ENCODE peak calls at places on chromosomes 11 and 22, in ten cellular contexts. U, O, A, Q, P, E, K, G, Y and H are unnamed samples.

GRCh38 chr11:1301220-1302000 is 8.0 kb downstream of the TOLLIP start:
- DNase-seq in P (peak), E (no peak), G (no peak), A (no peak), Y (no peak), U (no peak), Q (no peak), O (no peak), K (no peak), H (no peak)

GRCh38 chr11:12182650-12183511 is 72.5 kb downstream of the MICAL2 start:
- DNase-seq in G (no peak), K (peak), Y (no peak), U (peak), P (no peak), O (no peak), Q (peak), E (no peak), A (no peak), H (no peak)

GRCh38 chr11:76659672-76660532 is 10.6 kb downstream of the LRRC32 start:
- DNase-seq in G (no peak), Q (peak), Y (no peak), O (peak), U (no peak), E (no peak), P (peak), A (no peak), K (no peak), H (no peak)

GRCh38 chr11:70413151-70413550 is 14.8 kb downstream of the CTTN start:
- DNase-seq in Y (no peak), K (no peak), P (no peak), U (no peak), G (no peak), Q (peak), O (no peak), E (no peak), A (no peak), H (no peak)

GRCh38 chr22:31104869-31105268 is 2.5 kb downstream of the SELENOM start:
- DNase-seq in A (no peak), E (no peak), P (peak), U (no peak), Y (peak), G (no peak), O (peak), Q (peak), K (no peak), H (no peak)

GRCh38 chr11:95682552-95682951 is 107.0 kb downstream of the FAM76B start:
- DNase-seq in Q (no peak), U (no peak), O (no peak), A (no peak), P (no peak), K (peak), E (no peak), G (no peak), Y (no peak), H (no peak)

GRCh38 chr11:126357969-126358762 is 2.7 kb downstream of the ST3GAL4 start:
- DNase-seq in U (no peak), G (no peak), K (no peak), Q (peak), O (peak), Y (no peak), P (peak), A (no peak), E (no peak), H (no peak)

GRCh38 chr11:92477686-92478085 is 253.1 kb downstream of the FAT3 start:
- DNase-seq in G (no peak), O (no peak), P (no peak), A (no peak), U (peak), E (no peak), Q (no peak), K (no peak), Y (no peak), H (no peak)

GRCh38 chr11:4464216-4465159 is 15.4 kb downstream of the OR52K2 start:
- DNase-seq in P (no peak), G (no peak), U (no peak), K (no peak), Y (no peak), A (no peak), O (no peak), E (no peak), Q (no peak), H (no peak)

GRCh38 chr22:46815896-46816721 is 53.7 kb downstream of the TBC1D22A start:
- DNase-seq in A (peak), U (peak), O (no peak), K (peak), P (peak), E (no peak), Q (no peak), G (no peak), Y (no peak), H (no peak)

GRCh38 chr11:70202898-70203748 is at the start of gene FADD:
- DNase-seq in K (peak), Q (peak), P (peak), A (peak), U (peak), Y (peak), G (peak), E (peak), O (peak), H (peak)

GRCh38 chr22:28373841-28374240 is 305.8 kb downstream of the TTC28 start:
- DNase-seq in P (no peak), K (peak), Q (no peak), E (no peak), U (no peak), O (no peak), A (no peak), G (no peak), Y (no peak), H (no peak)

GRCh38 chr22:43654271-43654670 is 157.8 kb downstream of the EFCAB6 start:
- DNase-seq in Y (no peak), O (no peak), G (no peak), U (no peak), E (no peak), A (no peak), P (no peak), Q (no peak), K (no peak), H (peak)

GRCh38 chr11:107598225-107599139 is 7.5 kb downstream of the ELMOD1 start:
- DNase-seq in Y (no peak), P (no peak), K (peak), Q (no peak), G (no peak), E (peak), O (no peak), U (no peak), A (peak), H (no peak)

GRCh38 chr22:27800250-27801131 is 1.1 kb downstream of the MN1 start:
- DNase-seq in Y (peak), A (peak), U (no peak), E (no peak), K (no peak), P (no peak), O (no peak), Q (peak), G (no peak), H (peak)

GRCh38 chr11:101582242-101583052 is 1.4 kb downstream of the TRPC6 start:
- DNase-seq in G (no peak), A (no peak), K (no peak), O (no peak), P (peak), Q (peak), U (no peak), E (no peak), Y (no peak), H (no peak)

GRCh38 chr11:101586965-101587364 is 3.2 kb upstream of the TRPC6 start:
- DNase-seq in P (no peak), G (no peak), Y (no peak), Q (no peak), E (no peak), O (no peak), U (no peak), A (no peak), K (no peak), H (no peak)

GRCh38 chr11:101584651-101585050 is 844 bp upstream of the TRPC6 start:
- DNase-seq in A (no peak), E (no peak), Y (no peak), O (no peak), G (no peak), U (no peak), K (no peak), P (no peak), Q (no peak), H (no peak)

GRCh38 chr11:101583180-101584128 is at the start of gene TRPC6:
- DNase-seq in O (peak), K (peak), P (peak), G (no peak), A (no peak), E (no peak), Q (peak), Y (peak), U (peak), H (no peak)

DNA sequence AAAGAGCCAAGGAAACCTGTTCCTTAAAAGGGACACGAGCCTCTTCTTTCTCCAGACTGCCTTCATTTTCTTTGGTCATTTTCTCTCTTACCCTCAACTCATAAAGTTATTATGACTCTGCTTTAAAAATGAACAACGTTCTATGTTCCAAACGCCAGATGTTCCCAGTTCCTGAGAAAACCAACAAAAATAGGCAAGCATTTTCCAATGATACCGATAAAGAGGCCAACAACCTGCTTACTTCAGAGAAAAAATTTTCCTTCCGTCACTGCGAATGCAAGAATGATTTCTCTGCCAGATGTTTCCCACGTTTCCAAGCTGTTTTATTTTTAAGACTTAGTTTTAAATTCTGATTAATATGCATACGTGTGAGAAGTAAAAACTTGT is 315 bp upstream of the TRPC6 start:
- DNase-seq in O (no peak), Y (no peak), P (no peak), K (no peak), Q (no peak), A (no peak), U (no peak), G (no peak), E (no peak), H (no peak)
- H3K27ac ChIP-seq in O (peak), Y (peak), P (no peak), K (no peak), Q (peak), A (no peak), U (peak), G (no peak), E (no peak), H (peak)

DNA sequence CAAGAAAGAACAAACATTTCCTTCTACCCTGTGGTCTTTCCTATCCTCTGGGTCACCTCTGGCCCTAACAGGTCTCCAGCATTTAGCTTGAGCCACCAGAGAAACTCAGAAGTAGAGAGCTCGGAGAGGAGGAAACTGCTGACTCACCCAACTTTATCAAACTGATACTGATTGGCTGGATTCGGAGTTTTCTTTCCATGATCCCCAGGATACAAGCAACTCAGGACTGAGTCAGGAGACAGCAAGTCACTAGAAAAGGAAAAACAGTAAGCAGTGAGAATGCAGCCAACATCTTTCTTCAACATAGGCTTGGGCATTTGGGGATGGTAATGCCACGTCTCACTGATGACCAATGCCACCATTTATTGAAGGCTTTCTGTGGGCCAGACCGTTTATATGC is 32.7 kb downstream of the THOC5 start:
- DNase-seq in A (no peak), O (no peak), E (no peak), G (no peak), Q (no peak), P (no peak), U (no peak), Y (no peak), K (peak), H (no peak)
- H3K27ac ChIP-seq in A (no peak), O (no peak), E (no peak), G (no peak), Q (no peak), P (no peak), U (no peak), Y (no peak), K (no peak), H (no peak)

GRCh38 chr22:20002098-20002497 is 14.5 kb downstream of the ARVCF start:
- DNase-seq in U (no peak), O (no peak), Q (no peak), E (no peak), P (peak), K (no peak), Y (peak), A (no peak), G (no peak), H (no peak)
- H3K27ac ChIP-seq in U (no peak), O (peak), Q (no peak), E (no peak), P (no peak), K (peak), Y (peak), A (no peak), G (no peak), H (no peak)

DNA sequence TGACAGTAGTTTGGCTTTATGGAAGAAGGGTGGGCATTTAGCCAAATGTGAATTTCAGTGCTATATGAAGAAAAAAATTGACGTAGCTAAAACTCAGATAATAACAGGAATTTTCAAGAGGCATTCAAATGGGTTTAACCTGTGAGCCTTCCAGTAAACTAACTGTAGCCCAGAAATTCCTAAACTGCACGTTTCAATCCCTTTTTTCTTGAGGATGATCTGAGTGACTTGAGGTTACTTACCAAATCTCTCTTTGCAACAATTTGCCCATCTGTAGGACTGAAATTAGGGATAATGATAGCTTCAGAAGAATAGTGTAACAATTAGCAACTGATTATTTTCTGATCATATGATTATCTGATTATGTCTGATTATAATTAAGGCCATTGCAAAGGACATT is 91.1 kb downstream of the EXT2 start:
- DNase-seq in Q (no peak), O (no peak), K (no peak), U (no peak), G (no peak), E (no peak), Y (no peak), A (no peak), P (no peak), H (no peak)
- H3K27ac ChIP-seq in Q (no peak), O (no peak), K (no peak), U (no peak), G (no peak), E (no peak), Y (no peak), A (no peak), P (no peak), H (no peak)

DNA sequence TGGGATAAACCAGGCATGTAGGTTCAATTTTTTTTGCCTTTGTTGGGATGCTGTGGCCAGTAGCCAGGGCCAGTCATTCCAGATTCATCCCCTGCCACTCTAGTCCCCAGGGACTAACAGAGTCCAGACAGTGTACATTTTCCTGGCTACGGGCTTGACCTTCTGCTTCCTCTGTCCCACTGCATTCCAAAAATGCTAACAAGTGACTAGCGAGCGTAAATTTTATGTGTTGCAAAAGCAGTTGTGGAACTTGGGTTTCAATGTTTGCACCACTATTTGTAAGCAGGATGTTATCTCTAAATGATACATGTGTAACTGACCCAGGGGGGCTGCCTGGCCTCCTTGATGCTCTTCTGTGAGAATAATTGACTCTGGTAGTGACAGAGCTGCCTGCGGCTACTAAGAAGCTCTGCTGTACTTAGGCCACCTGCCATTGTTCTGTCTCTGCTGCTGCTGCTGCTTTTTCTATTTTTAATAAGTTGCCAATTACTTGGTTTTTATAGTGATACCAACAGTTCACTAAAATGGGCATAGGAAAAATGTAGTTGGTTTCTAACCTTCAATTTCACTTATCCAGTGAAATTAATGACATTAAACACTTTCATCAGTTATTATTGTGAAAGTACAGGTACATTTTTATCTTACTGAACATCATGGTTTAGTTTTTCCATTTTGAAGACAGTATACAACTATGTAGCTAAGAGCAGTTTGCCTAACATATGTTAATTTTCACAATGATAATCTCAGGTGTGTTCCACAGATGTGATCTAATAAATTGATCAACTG is 26.8 kb downstream of the TNRC6B start:
- DNase-seq in Q (no peak), A (no peak), G (no peak), E (no peak), Y (no peak), K (peak), U (no peak), P (no peak), O (no peak), H (no peak)
- H3K27ac ChIP-seq in Q (no peak), A (peak), G (peak), E (no peak), Y (peak), K (peak), U (peak), P (no peak), O (peak), H (no peak)

DNA sequence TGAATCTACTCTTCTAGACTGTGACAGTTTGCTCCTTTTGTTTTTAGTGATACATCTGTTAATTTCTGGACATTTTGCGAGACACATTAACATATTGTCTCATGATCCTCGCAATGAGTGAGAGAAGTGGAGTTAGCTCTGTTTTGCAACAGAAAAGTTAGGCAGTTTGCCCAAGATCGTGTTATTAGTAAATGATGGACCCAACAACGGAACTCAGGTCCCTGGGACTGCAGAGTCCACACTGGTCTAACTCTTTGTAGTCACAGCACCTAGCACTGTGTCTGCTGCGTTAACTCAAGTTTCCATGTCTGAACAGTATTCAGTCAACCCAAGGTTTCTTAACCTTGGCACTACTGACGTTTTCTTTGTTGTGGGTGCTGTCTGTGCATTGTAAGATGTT is 3.2 kb downstream of the DEPDC7 start:
- DNase-seq in U (no peak), G (no peak), Y (no peak), O (no peak), P (no peak), E (no peak), K (no peak), Q (no peak), A (no peak), H (no peak)
- H3K27ac ChIP-seq in U (no peak), G (no peak), Y (no peak), O (no peak), P (no peak), E (no peak), K (no peak), Q (no peak), A (peak), H (no peak)

GRCh38 chr11:128716661-128717210 is 22.9 kb downstream of the FLI1 start:
- DNase-seq in G (peak), K (peak), U (no peak), P (peak), Y (no peak), E (peak), A (no peak), Q (no peak), O (no peak), H (no peak)
- H3K27ac ChIP-seq in G (peak), K (no peak), U (peak), P (peak), Y (peak), E (peak), A (peak), Q (no peak), O (peak), H (peak)